ENCODE peak calls at places on chromosomes 12 and 14, in ten cellular contexts. I, J, L, Y, P, E, X, O, R and G are unnamed samples.

GRCh38 chr12:93972411-93973208 is 175.8 kb upstream of the PLXNC1 start:
- DNase-seq in I (no peak), J (no peak), L (no peak), Y (peak), P (peak), E (no peak), X (no peak), O (no peak), R (peak), G (no peak)

GRCh38 chr12:79344855-79345840 is 345.6 kb downstream of the PAWR start:
- DNase-seq in I (no peak), J (peak), L (no peak), Y (no peak), P (peak), E (no peak), X (no peak), O (peak), R (no peak), G (no peak)

GRCh38 chr12:68617160-68617926 is 6.6 kb downstream of the RAP1B start:
- DNase-seq in I (no peak), J (no peak), L (no peak), Y (no peak), P (peak), E (no peak), X (no peak), O (no peak), R (peak), G (no peak)

GRCh38 chr12:25518512-25518911 is 34.6 kb downstream of the LMNTD1 start:
- DNase-seq in I (no peak), J (no peak), L (no peak), Y (no peak), P (no peak), E (no peak), X (no peak), O (peak), R (peak), G (no peak)

GRCh38 chr12:54890339-54890738 is 36.0 kb downstream of the MUCL1 start:
- DNase-seq in I (no peak), J (no peak), L (no peak), Y (no peak), P (no peak), E (no peak), X (no peak), O (no peak), R (no peak), G (no peak)

GRCh38 chr12:117900561-117900960 is 68.2 kb downstream of the KSR2 start:
- DNase-seq in I (no peak), J (no peak), L (no peak), Y (no peak), P (peak), E (no peak), X (no peak), O (peak), R (peak), G (no peak)

GRCh38 chr14:76908834-76909233 is 82.6 kb downstream of the LRRC74A start:
- DNase-seq in I (peak), J (peak), L (no peak), Y (no peak), P (no peak), E (no peak), X (peak), O (no peak), R (no peak), G (no peak)

GRCh38 chr14:25034803-25035681 is 14.9 kb downstream of the STXBP6 start:
- DNase-seq in I (no peak), J (no peak), L (no peak), Y (no peak), P (no peak), E (no peak), X (no peak), O (no peak), R (no peak), G (no peak)

DNA sequence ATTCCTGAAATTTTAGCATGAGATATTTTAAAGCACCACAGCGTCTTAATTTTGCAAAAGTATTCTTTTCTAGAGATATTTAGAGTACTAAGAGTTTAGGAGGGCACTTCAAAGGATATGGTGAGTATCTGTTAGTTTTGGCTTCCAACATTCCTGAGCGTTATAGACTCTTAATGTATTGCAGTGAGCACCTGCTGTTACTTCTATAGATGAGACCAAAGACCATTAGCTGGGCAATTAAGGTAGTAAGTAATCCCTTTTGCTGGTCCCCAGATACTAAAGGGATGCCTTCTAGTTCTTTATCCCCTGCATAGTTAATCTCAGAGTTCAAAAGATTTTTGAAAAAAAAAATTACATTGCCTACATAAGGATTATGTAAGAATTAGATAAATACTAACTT is 975.6 kb downstream of the GALC start:
- DNase-seq in I (no peak), J (no peak), L (no peak), Y (no peak), P (no peak), E (no peak), X (no peak), O (no peak), R (no peak), G (no peak)
- TF ChIP-seq CTCF in I (no peak), J (no peak), L (no peak), Y (no peak), P (no peak), E (no peak), X (no peak), O (no peak), R (no peak), G (no peak)

GRCh38 chr12:57590892-57591566 is at the start of gene PIP4K2C:
- DNase-seq in I (peak), J (peak), L (peak), Y (peak), P (peak), E (peak), X (peak), O (peak), R (peak), G (peak)
- TF ChIP-seq CTCF in I (no peak), J (no peak), L (no peak), Y (no peak), P (no peak), E (no peak), X (peak), O (no peak), R (no peak), G (no peak)

GRCh38 chr14:105187935-105188524 is 6.9 kb upstream of the NUDT14 start:
- DNase-seq in I (no peak), J (peak), L (no peak), Y (no peak), P (no peak), E (no peak), X (no peak), O (no peak), R (no peak), G (no peak)
- TF ChIP-seq CTCF in I (no peak), J (peak), L (no peak), Y (no peak), P (peak), E (no peak), X (no peak), O (no peak), R (no peak), G (no peak)

GRCh38 chr14:100104006-100104352 is 38.8 kb downstream of the EVL start:
- DNase-seq in I (no peak), J (no peak), L (no peak), Y (no peak), P (no peak), E (no peak), X (no peak), O (no peak), R (no peak), G (no peak)

GRCh38 chr14:100105357-100106169 is 40.3 kb downstream of the EVL start:
- DNase-seq in I (no peak), J (no peak), L (no peak), Y (no peak), P (no peak), E (no peak), X (no peak), O (no peak), R (no peak), G (no peak)

GRCh38 chr14:100106260-100106659 is 41.0 kb downstream of the EVL start:
- DNase-seq in I (no peak), J (no peak), L (no peak), Y (no peak), P (no peak), E (no peak), X (no peak), O (no peak), R (no peak), G (no peak)

GRCh38 chr14:100103261-100104005 is 38.2 kb downstream of the EVL start:
- DNase-seq in I (no peak), J (no peak), L (no peak), Y (no peak), P (no peak), E (no peak), X (no peak), O (no peak), R (no peak), G (no peak)

GRCh38 chr14:100104523-100105300 is 39.5 kb downstream of the EVL start:
- DNase-seq in I (no peak), J (no peak), L (no peak), Y (no peak), P (peak), E (no peak), X (no peak), O (no peak), R (peak), G (no peak)
- TF ChIP-seq CTCF in I (no peak), J (no peak), L (no peak), Y (no peak), P (no peak), E (no peak), X (no peak), O (no peak), R (peak), G (peak)

DNA sequence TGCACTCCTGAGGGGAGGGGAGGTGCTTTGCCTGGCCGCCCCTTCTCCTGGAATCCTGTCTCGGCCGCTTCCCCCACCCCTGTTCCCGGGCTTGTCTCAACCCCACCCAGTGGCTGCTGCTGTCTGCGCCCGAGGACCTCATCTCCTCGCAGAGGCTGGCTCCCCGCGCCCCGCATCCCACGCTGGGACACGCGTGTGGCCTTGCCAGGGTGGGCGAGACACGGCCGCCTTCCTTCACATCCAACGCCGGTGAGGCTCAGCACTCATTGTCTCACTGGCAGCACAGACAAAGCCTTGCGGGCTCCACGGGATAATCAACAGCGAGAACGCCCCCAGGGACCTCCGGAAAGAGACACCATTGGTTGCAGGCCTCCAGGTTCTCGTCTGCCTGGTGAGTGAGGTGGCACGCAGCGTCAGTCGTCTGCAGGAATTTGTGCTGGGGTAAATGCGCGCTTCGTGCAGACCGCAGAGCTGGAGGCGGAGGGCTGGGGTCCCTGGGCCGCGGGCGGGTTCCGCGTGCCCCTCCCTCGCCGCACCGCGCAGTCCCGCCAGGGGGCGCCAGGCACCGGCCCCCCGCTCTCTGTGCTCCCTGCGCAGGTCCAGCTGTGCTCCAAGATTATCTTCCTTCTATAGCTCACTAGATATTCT is 26.8 kb downstream of the CCDC177 start:
- DNase-seq in I (no peak), J (peak), L (no peak), Y (no peak), P (no peak), E (no peak), X (no peak), O (no peak), R (no peak), G (no peak)
- TF ChIP-seq CTCF in I (no peak), J (peak), L (peak), Y (peak), P (peak), E (no peak), X (peak), O (peak), R (peak), G (peak)

DNA sequence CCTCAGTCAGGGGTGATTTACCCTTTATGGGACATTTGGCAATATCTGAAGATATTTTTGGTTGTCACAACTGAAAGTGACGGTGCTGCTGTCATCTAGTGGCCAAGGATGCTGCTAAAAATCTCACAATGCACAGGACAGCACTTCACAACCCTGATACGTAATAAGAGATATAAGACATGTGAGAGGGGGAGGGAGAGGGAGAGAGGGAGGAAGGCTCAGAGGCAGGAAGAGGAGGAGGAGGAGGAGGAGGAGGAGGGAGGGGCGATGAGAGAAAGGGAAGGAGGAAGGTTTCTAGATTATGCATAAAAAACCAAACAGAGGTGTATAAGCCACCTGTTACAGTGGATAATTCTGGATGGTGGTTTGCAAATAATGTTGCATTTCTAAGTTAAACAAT is 14.3 kb downstream of the MYL2 start:
- DNase-seq in I (no peak), J (no peak), L (no peak), Y (no peak), P (no peak), E (no peak), X (no peak), O (no peak), R (no peak), G (no peak)
- TF ChIP-seq CTCF in I (no peak), J (no peak), L (no peak), Y (no peak), P (no peak), E (no peak), X (no peak), O (no peak), R (no peak), G (no peak)

DNA sequence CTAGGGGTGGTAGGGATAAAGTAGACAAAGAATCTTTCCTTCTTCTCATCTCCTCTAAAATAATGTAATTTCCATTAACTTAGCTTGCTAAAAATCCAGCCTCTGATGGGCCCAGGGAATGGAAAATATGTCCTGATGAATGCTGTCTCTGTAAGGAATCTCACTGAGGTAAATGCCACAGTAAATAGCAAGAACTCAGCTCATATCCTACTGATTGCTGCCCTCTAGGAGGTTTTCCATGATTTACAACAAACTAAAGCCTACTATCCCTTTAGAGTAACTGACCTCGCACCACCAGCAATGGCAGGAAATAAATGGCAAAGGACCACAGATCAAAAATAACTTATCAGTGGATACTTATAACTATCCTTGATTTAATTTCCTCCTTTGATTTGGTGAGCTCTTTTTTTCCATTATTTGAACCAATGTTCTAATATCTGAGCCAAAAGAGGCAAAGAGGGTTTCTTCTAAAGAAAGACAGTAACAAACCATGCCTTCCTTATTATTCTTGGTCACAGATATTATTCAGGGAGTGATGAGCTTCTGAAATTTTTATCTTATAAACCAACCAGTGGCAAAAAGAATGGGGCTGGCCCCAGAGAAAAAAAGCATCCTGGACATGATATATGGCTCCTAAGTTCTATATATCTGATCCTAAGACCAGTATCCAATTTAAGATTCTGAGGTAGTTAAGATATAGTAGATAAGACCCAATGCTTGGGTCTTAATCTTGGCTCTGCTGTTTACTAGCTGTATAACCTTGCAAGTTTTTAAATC is 43.7 kb downstream of the SENP1 start:
- DNase-seq in I (no peak), J (no peak), L (no peak), Y (no peak), P (no peak), E (no peak), X (no peak), O (no peak), R (peak), G (no peak)
- TF ChIP-seq CTCF in I (no peak), J (no peak), L (no peak), Y (no peak), P (no peak), E (no peak), X (no peak), O (no peak), R (peak), G (no peak)

GRCh38 chr12:121245951-121246350 is 36.0 kb downstream of the P2RX4 start:
- DNase-seq in I (no peak), J (no peak), L (no peak), Y (no peak), P (no peak), E (no peak), X (no peak), O (no peak), R (no peak), G (no peak)

GRCh38 chr12:121241203-121241970 is 31.5 kb downstream of the P2RX4 start:
- DNase-seq in I (no peak), J (no peak), L (no peak), Y (no peak), P (no peak), E (no peak), X (no peak), O (no peak), R (no peak), G (no peak)

GRCh38 chr12:121248611-121249010 is 38.7 kb downstream of the P2RX4 start:
- DNase-seq in I (peak), J (no peak), L (no peak), Y (no peak), P (no peak), E (no peak), X (peak), O (no peak), R (no peak), G (no peak)

GRCh38 chr12:121246893-121247557 is 37.1 kb downstream of the P2RX4 start:
- DNase-seq in I (no peak), J (no peak), L (no peak), Y (no peak), P (no peak), E (no peak), X (no peak), O (no peak), R (no peak), G (no peak)

DNA sequence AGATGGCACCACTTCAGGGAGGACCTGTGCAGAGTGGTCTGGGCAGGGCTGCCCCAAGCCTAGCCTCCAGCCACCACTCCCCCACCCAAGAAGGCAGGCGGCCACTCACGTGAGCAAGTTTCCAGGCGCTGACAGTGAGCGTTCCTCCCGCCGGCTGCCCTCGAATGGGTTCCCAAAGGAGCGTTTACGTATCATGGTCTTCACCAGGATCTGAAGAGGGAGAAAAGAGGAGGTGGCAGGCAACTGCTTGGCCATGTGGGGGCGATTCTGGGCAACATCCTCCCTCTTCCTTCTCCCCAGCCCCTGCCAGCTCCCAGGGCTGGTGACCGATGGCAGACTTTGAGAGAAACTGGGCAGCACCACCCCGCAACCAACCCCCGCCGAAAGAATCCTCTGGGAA is 35.1 kb downstream of the P2RX4 start:
- DNase-seq in I (no peak), J (no peak), L (no peak), Y (no peak), P (no peak), E (no peak), X (no peak), O (no peak), R (no peak), G (no peak)
- TF ChIP-seq CTCF in I (no peak), J (no peak), L (no peak), Y (no peak), P (no peak), E (no peak), X (no peak), O (no peak), R (no peak), G (no peak)